ENCODE peak calls at places on chromosomes 6 and 20, in five cellular contexts. G is type B pancreatic cell, D is Daoy, Z is neural crest cell, J is ACHN. N is an unnamed sample.

GRCh38 chr6:38259736-38260135 is 380.0 kb downstream of the BTBD9 start:
- DNase-seq in G (no peak), D (peak; percentile 37), Z (no peak), J (no peak), N (no peak)

GRCh38 chr6:135722679-135723078 is 128.8 kb upstream of the PDE7B start:
- DNase-seq in G (no peak), D (peak; percentile 82), Z (no peak), J (peak; percentile 94), N (peak; percentile 61)

GRCh38 chr6:118580585-118581419 is 32.7 kb downstream of the PLN start:
- DNase-seq in G (no peak), D (peak; percentile 51), Z (peak; percentile 14), J (peak; percentile 63), N (peak; percentile 34)

GRCh38 chr6:13668291-13668928 is 43.2 kb downstream of the RANBP9 start:
- DNase-seq in G (no peak), D (no peak), Z (no peak), J (peak; percentile 37), N (no peak)

GRCh38 chr6:3390698-3391097 is 66.2 kb downstream of the SLC22A23 start:
- DNase-seq in G (no peak), D (peak; percentile 96), Z (no peak), J (no peak), N (peak; percentile 47)

GRCh38 chr6:158801655-158802294 is 17.4 kb downstream of the EZR start:
- DNase-seq in G (no peak), D (no peak), Z (no peak), J (no peak), N (no peak)

GRCh38 chr20:45359069-45359405 is 3.9 kb upstream of the SYS1 start:
- DNase-seq in G (no peak), D (no peak), Z (no peak), J (no peak), N (peak; percentile 70)

GRCh38 chr6:87925373-87926060 is 122.1 kb upstream of the SPACA1 start:
- DNase-seq in G (no peak), D (no peak), Z (no peak), J (no peak), N (no peak)

GRCh38 chr6:106442351-106442750 is 81.8 kb downstream of the CRYBG1 start:
- DNase-seq in G (no peak), D (no peak), Z (no peak), J (no peak), N (no peak)

GRCh38 chr6:136549359-136550044 is 720 bp downstream of the MAP7 start:
- DNase-seq in G (no peak), D (no peak), Z (no peak), J (peak; percentile 31), N (no peak)

GRCh38 chr6:157346371-157346770 is 23.1 kb upstream of the TMEM242 start:
- DNase-seq in G (no peak), D (no peak), Z (no peak), J (no peak), N (no peak)

GRCh38 chr6:144215932-144216667 is 65.8 kb downstream of the STX11 start:
- DNase-seq in G (peak; percentile 97), D (peak; percentile 98), Z (peak; percentile 97), J (peak; percentile 92), N (peak; percentile 82)

GRCh38 chr6:33696538-33697518 is 14.7 kb downstream of the UQCC2 start:
- DNase-seq in G (no peak), D (peak; percentile 77), Z (no peak), J (no peak), N (peak; percentile 49)

GRCh38 chr20:51650685-51651134 is 108.2 kb upstream of the NFATC2 start:
- DNase-seq in G (no peak), D (peak; percentile 35), Z (no peak), J (peak; percentile 65), N (peak; percentile 29)

GRCh38 chr20:4550740-4551139 is 171.0 kb upstream of the PRND start:
- DNase-seq in G (no peak), D (peak; percentile 73), Z (no peak), J (no peak), N (no peak)

GRCh38 chr20:34022843-34023234 is 29.1 kb downstream of the RALY start:
- DNase-seq in G (no peak), D (no peak), Z (no peak), J (no peak), N (no peak)

GRCh38 chr6:159312204-159312603 is 143.0 kb downstream of the FNDC1 start:
- DNase-seq in G (no peak), D (no peak), Z (no peak), J (no peak), N (no peak)

N was measured in H4.